ENCODE peak calls at places on chromosomes 13 and 19, in eight cellular contexts. One of them, this sample, is unnamed.

GRCh38 chr13:37889102-37889501 is 19.5 kb upstream of the TRPC4 start:
- DNase-seq in breast epithelium: no peak
- DNase-seq in prostate gland: no peak
- DNase-seq in stomach: no peak
- DNase-seq in esophagus muscularis mucosa: no peak
- DNase-seq in endothelial cell of umbilical vein: no peak
- DNase-seq in K562: no peak
- DNase-seq in HCT116: no peak
- DNase-seq in this sample: no peak

GRCh38 chr19:23916991-23917390 is 2.3 kb downstream of the ZNF726 start:
- DNase-seq in breast epithelium: no peak
- DNase-seq in HCT116: no peak
- DNase-seq in prostate gland: no peak
- DNase-seq in stomach: no peak
- DNase-seq in endothelial cell of umbilical vein: no peak
- DNase-seq in esophagus muscularis mucosa: no peak
- DNase-seq in K562: no peak
- DNase-seq in this sample: no peak

GRCh38 chr13:103157034-103157433 is 90.8 kb upstream of the SLC10A2 start:
- DNase-seq in prostate gland: no peak
- DNase-seq in K562: no peak
- DNase-seq in stomach: no peak
- DNase-seq in HCT116: no peak
- DNase-seq in endothelial cell of umbilical vein: no peak
- DNase-seq in breast epithelium: no peak
- DNase-seq in esophagus muscularis mucosa: no peak
- DNase-seq in this sample: no peak

GRCh38 chr13:112055417-112056206 is 11.3 kb upstream of the SOX1 start:
- DNase-seq in breast epithelium: no peak
- DNase-seq in stomach: no peak
- DNase-seq in prostate gland: no peak
- DNase-seq in endothelial cell of umbilical vein: no peak
- DNase-seq in K562: no peak
- DNase-seq in HCT116: no peak
- DNase-seq in esophagus muscularis mucosa: no peak
- DNase-seq in this sample: no peak

GRCh38 chr19:15595069-15595468 is 19.9 kb upstream of the CYP4F8 start:
- DNase-seq in HCT116: peak; percentile 80
- DNase-seq in K562: no peak
- DNase-seq in prostate gland: peak; percentile 77
- DNase-seq in stomach: no peak
- DNase-seq in breast epithelium: no peak
- DNase-seq in endothelial cell of umbilical vein: no peak
- DNase-seq in esophagus muscularis mucosa: no peak
- DNase-seq in this sample: no peak

GRCh38 chr19:33819875-33820781 is 23.5 kb downstream of the KCTD15 start:
- DNase-seq in prostate gland: peak; percentile 89
- DNase-seq in stomach: peak; percentile 88
- DNase-seq in esophagus muscularis mucosa: no peak
- DNase-seq in K562: peak; percentile 85
- DNase-seq in HCT116: no peak
- DNase-seq in breast epithelium: no peak
- DNase-seq in endothelial cell of umbilical vein: peak; percentile 55
- DNase-seq in this sample: peak; percentile 92

GRCh38 chr19:10861118-10861651 is 10.2 kb upstream of the CARM1 start:
- DNase-seq in prostate gland: no peak
- DNase-seq in breast epithelium: no peak
- DNase-seq in esophagus muscularis mucosa: no peak
- DNase-seq in endothelial cell of umbilical vein: peak; percentile 43
- DNase-seq in stomach: peak; percentile 58
- DNase-seq in K562: peak; percentile 29
- DNase-seq in HCT116: peak; percentile 31
- DNase-seq in this sample: no peak

GRCh38 chr13:101417043-101417406 is 717 bp upstream of the NALCN start:
- DNase-seq in endothelial cell of umbilical vein: no peak
- DNase-seq in esophagus muscularis mucosa: peak; percentile 47
- DNase-seq in stomach: no peak
- DNase-seq in K562: no peak
- DNase-seq in prostate gland: no peak
- DNase-seq in breast epithelium: no peak
- DNase-seq in HCT116: no peak
- DNase-seq in this sample: no peak

GRCh38 chr19:49741210-49741844 is 21.8 kb downstream of the TSKS start:
- DNase-seq in K562: no peak
- DNase-seq in prostate gland: no peak
- DNase-seq in HCT116: no peak
- DNase-seq in esophagus muscularis mucosa: no peak
- DNase-seq in endothelial cell of umbilical vein: no peak
- DNase-seq in stomach: no peak
- DNase-seq in breast epithelium: no peak
- DNase-seq in this sample: no peak

GRCh38 chr13:78393286-78393685 is 210.1 kb downstream of the POU4F1 start:
- DNase-seq in stomach: no peak
- DNase-seq in prostate gland: no peak
- DNase-seq in esophagus muscularis mucosa: no peak
- DNase-seq in K562: no peak
- DNase-seq in breast epithelium: no peak
- DNase-seq in endothelial cell of umbilical vein: no peak
- DNase-seq in HCT116: no peak
- DNase-seq in this sample: no peak

GRCh38 chr19:13888281-13888680 is 11.3 kb downstream of the NANOS3 start:
- DNase-seq in breast epithelium: no peak
- DNase-seq in HCT116: no peak
- DNase-seq in esophagus muscularis mucosa: no peak
- DNase-seq in prostate gland: no peak
- DNase-seq in stomach: no peak
- DNase-seq in endothelial cell of umbilical vein: no peak
- DNase-seq in K562: no peak
- DNase-seq in this sample: no peak

GRCh38 chr19:13095393-13095784 is 7.3 kb downstream of the LYL1 start:
- DNase-seq in HCT116: no peak
- DNase-seq in endothelial cell of umbilical vein: no peak
- DNase-seq in stomach: no peak
- DNase-seq in K562: no peak
- DNase-seq in esophagus muscularis mucosa: no peak
- DNase-seq in breast epithelium: no peak
- DNase-seq in prostate gland: no peak
- DNase-seq in this sample: no peak

GRCh38 chr19:13872695-13873389 is 4.1 kb upstream of the NANOS3 start:
- DNase-seq in stomach: no peak
- DNase-seq in HCT116: no peak
- DNase-seq in breast epithelium: no peak
- DNase-seq in esophagus muscularis mucosa: no peak
- DNase-seq in K562: peak; percentile 92
- DNase-seq in endothelial cell of umbilical vein: peak; percentile 39
- DNase-seq in prostate gland: no peak
- DNase-seq in this sample: no peak

GRCh38 chr19:10113592-10113963 is 2.1 kb downstream of the P2RY11 start:
- DNase-seq in esophagus muscularis mucosa: no peak
- DNase-seq in prostate gland: no peak
- DNase-seq in stomach: no peak
- DNase-seq in HCT116: no peak
- DNase-seq in breast epithelium: no peak
- DNase-seq in endothelial cell of umbilical vein: no peak
- DNase-seq in K562: peak; percentile 30
- DNase-seq in this sample: no peak

GRCh38 chr19:13796301-13797057 is 1.2 kb downstream of the ZSWIM4 start:
- DNase-seq in prostate gland: peak; percentile 52
- DNase-seq in breast epithelium: peak; percentile 74
- DNase-seq in K562: no peak
- DNase-seq in HCT116: peak; percentile 60
- DNase-seq in esophagus muscularis mucosa: peak; percentile 94
- DNase-seq in endothelial cell of umbilical vein: peak; percentile 94
- DNase-seq in stomach: peak; percentile 53
- DNase-seq in this sample: peak; percentile 88

GRCh38 chr19:23946569-23946968 is 31.9 kb downstream of the ZNF726 start:
- DNase-seq in endothelial cell of umbilical vein: no peak
- DNase-seq in esophagus muscularis mucosa: no peak
- DNase-seq in K562: no peak
- DNase-seq in stomach: no peak
- DNase-seq in HCT116: no peak
- DNase-seq in breast epithelium: no peak
- DNase-seq in prostate gland: no peak
- DNase-seq in this sample: no peak

GRCh38 chr13:36945078-36945477 is 25.0 kb upstream of the SMAD9 start:
- DNase-seq in HCT116: no peak
- DNase-seq in K562: no peak
- DNase-seq in breast epithelium: no peak
- DNase-seq in endothelial cell of umbilical vein: peak; percentile 56
- DNase-seq in prostate gland: no peak
- DNase-seq in stomach: no peak
- DNase-seq in esophagus muscularis mucosa: no peak
- DNase-seq in this sample: no peak

GRCh38 chr13:26721251-26721939 is 39.2 kb downstream of the GPR12 start:
- DNase-seq in HCT116: no peak
- DNase-seq in esophagus muscularis mucosa: peak; percentile 92
- DNase-seq in K562: no peak
- DNase-seq in prostate gland: no peak
- DNase-seq in endothelial cell of umbilical vein: no peak
- DNase-seq in breast epithelium: no peak
- DNase-seq in stomach: peak; percentile 30
- DNase-seq in this sample: no peak

GRCh38 chr19:46428278-46429141 is at the start of gene PNMA8C:
- DNase-seq in prostate gland: no peak
- DNase-seq in K562: peak; percentile 61
- DNase-seq in breast epithelium: no peak
- DNase-seq in endothelial cell of umbilical vein: peak; percentile 38
- DNase-seq in stomach: peak; percentile 50
- DNase-seq in esophagus muscularis mucosa: no peak
- DNase-seq in HCT116: no peak
- DNase-seq in this sample: no peak

GRCh38 chr19:40609561-40610395 is 8.6 kb downstream of the LTBP4 start:
- DNase-seq in stomach: peak; percentile 96
- DNase-seq in K562: peak; percentile 91
- DNase-seq in breast epithelium: peak; percentile 94
- DNase-seq in endothelial cell of umbilical vein: peak; percentile 61
- DNase-seq in HCT116: peak; percentile 88
- DNase-seq in prostate gland: peak; percentile 88
- DNase-seq in esophagus muscularis mucosa: peak; percentile 98
- DNase-seq in this sample: peak; percentile 98

GRCh38 chr13:99061411-99061810 is 83.5 kb upstream of the DOCK9 start:
- DNase-seq in stomach: no peak
- DNase-seq in breast epithelium: no peak
- DNase-seq in endothelial cell of umbilical vein: no peak
- DNase-seq in prostate gland: no peak
- DNase-seq in HCT116: no peak
- DNase-seq in esophagus muscularis mucosa: no peak
- DNase-seq in K562: no peak
- DNase-seq in this sample: no peak

GRCh38 chr19:870963-871401 is 11.5 kb downstream of the CFD start:
- DNase-seq in HCT116: no peak
- DNase-seq in prostate gland: no peak
- DNase-seq in K562: no peak
- DNase-seq in endothelial cell of umbilical vein: no peak
- DNase-seq in breast epithelium: no peak
- DNase-seq in stomach: no peak
- DNase-seq in esophagus muscularis mucosa: no peak
- DNase-seq in this sample: no peak

GRCh38 chr19:871446-872265 is 12.2 kb downstream of the CFD start:
- DNase-seq in HCT116: no peak
- DNase-seq in esophagus muscularis mucosa: no peak
- DNase-seq in prostate gland: no peak
- DNase-seq in breast epithelium: no peak
- DNase-seq in K562: peak; percentile 48
- DNase-seq in stomach: no peak
- DNase-seq in endothelial cell of umbilical vein: no peak
- DNase-seq in this sample: no peak

GRCh38 chr19:868458-869244 is 9.2 kb downstream of the CFD start:
- DNase-seq in endothelial cell of umbilical vein: no peak
- DNase-seq in HCT116: no peak
- DNase-seq in K562: no peak
- DNase-seq in prostate gland: no peak
- DNase-seq in stomach: no peak
- DNase-seq in breast epithelium: no peak
- DNase-seq in esophagus muscularis mucosa: no peak
- DNase-seq in this sample: no peak

GRCh38 chr19:869245-870177 is 10.0 kb downstream of the CFD start:
- DNase-seq in breast epithelium: no peak
- DNase-seq in prostate gland: no peak
- DNase-seq in endothelial cell of umbilical vein: peak; percentile 88
- DNase-seq in stomach: no peak
- DNase-seq in K562: no peak
- DNase-seq in HCT116: peak; percentile 63
- DNase-seq in esophagus muscularis mucosa: peak; percentile 96
- DNase-seq in this sample: no peak

GRCh38 chr19:870314-870713 is 10.8 kb downstream of the CFD start:
- DNase-seq in prostate gland: no peak
- DNase-seq in esophagus muscularis mucosa: no peak
- DNase-seq in stomach: no peak
- DNase-seq in K562: no peak
- DNase-seq in HCT116: no peak
- DNase-seq in endothelial cell of umbilical vein: no peak
- DNase-seq in breast epithelium: no peak
- DNase-seq in this sample: no peak
- TF ChIP-seq POLR2AphosphoS5 in prostate gland: no peak
- TF ChIP-seq POLR2AphosphoS5 in esophagus muscularis mucosa: no peak
- TF ChIP-seq POLR2AphosphoS5 in stomach: no peak
- TF ChIP-seq POLR2AphosphoS5 in K562: no peak
- TF ChIP-seq POLR2AphosphoS5 in HCT116: no peak
- TF ChIP-seq POLR2AphosphoS5 in endothelial cell of umbilical vein: no peak
- TF ChIP-seq POLR2AphosphoS5 in breast epithelium: no peak
- TF ChIP-seq POLR2AphosphoS5 in this sample: no peak

GRCh38 chr13:46675016-46675415 is 121.9 kb downstream of the ESD start:
- DNase-seq in stomach: no peak
- DNase-seq in breast epithelium: no peak
- DNase-seq in esophagus muscularis mucosa: no peak
- DNase-seq in prostate gland: no peak
- DNase-seq in K562: no peak
- DNase-seq in endothelial cell of umbilical vein: peak; percentile 56
- DNase-seq in HCT116: no peak
- DNase-seq in this sample: no peak
- TF ChIP-seq POLR2AphosphoS5 in stomach: no peak
- TF ChIP-seq POLR2AphosphoS5 in breast epithelium: no peak
- TF ChIP-seq POLR2AphosphoS5 in esophagus muscularis mucosa: no peak
- TF ChIP-seq POLR2AphosphoS5 in prostate gland: peak; percentile 4
- TF ChIP-seq POLR2AphosphoS5 in K562: no peak
- TF ChIP-seq POLR2AphosphoS5 in endothelial cell of umbilical vein: no peak
- TF ChIP-seq POLR2AphosphoS5 in HCT116: no peak
- TF ChIP-seq POLR2AphosphoS5 in this sample: no peak

GRCh38 chr13:109787135-109787954 is 962 bp upstream of the IRS2 start:
- DNase-seq in prostate gland: no peak
- DNase-seq in endothelial cell of umbilical vein: peak; percentile 25
- DNase-seq in stomach: peak; percentile 47
- DNase-seq in esophagus muscularis mucosa: peak; percentile 92
- DNase-seq in K562: peak; percentile 51
- DNase-seq in HCT116: no peak
- DNase-seq in breast epithelium: no peak
- DNase-seq in this sample: peak; percentile 77
- TF ChIP-seq POLR2AphosphoS5 in prostate gland: no peak
- TF ChIP-seq POLR2AphosphoS5 in endothelial cell of umbilical vein: no peak
- TF ChIP-seq POLR2AphosphoS5 in stomach: no peak
- TF ChIP-seq POLR2AphosphoS5 in esophagus muscularis mucosa: no peak
- TF ChIP-seq POLR2AphosphoS5 in K562: no peak
- TF ChIP-seq POLR2AphosphoS5 in HCT116: peak; percentile 38
- TF ChIP-seq POLR2AphosphoS5 in breast epithelium: peak; percentile 18
- TF ChIP-seq POLR2AphosphoS5 in this sample: no peak

DNA sequence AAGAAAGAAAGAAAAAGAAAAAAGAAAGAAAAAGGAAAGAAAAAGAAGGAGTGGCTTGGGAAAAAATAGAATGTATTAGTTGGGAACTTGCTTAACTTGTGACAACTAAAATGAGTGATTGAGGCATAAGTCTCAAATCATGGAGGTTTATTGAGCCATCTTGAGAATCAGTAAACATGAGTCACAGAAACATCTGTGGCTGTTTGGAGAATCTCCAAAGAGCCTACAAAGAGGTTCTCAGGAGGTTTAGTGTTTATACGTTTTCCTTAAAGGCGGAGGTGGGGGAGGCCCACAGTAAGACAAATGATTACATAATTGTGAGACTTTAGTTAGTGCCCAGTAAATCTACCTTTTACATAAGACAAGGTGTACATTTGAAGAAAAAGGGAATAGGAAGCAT is 38.6 kb downstream of the WDR87 start:
- DNase-seq in prostate gland: no peak
- DNase-seq in K562: no peak
- DNase-seq in endothelial cell of umbilical vein: no peak
- DNase-seq in breast epithelium: no peak
- DNase-seq in HCT116: no peak
- DNase-seq in esophagus muscularis mucosa: no peak
- DNase-seq in stomach: no peak
- DNase-seq in this sample: no peak
- TF ChIP-seq POLR2AphosphoS5 in prostate gland: no peak
- TF ChIP-seq POLR2AphosphoS5 in K562: no peak
- TF ChIP-seq POLR2AphosphoS5 in endothelial cell of umbilical vein: no peak
- TF ChIP-seq POLR2AphosphoS5 in breast epithelium: no peak
- TF ChIP-seq POLR2AphosphoS5 in HCT116: no peak
- TF ChIP-seq POLR2AphosphoS5 in esophagus muscularis mucosa: no peak
- TF ChIP-seq POLR2AphosphoS5 in stomach: no peak
- TF ChIP-seq POLR2AphosphoS5 in this sample: no peak

This sample was measured in suprapubic skin.